ENCODE peak calls at places on chromosomes 1 and 21, in four cellular contexts. R is foreskin keratinocyte, Y is ACHN, P is T-helper 1 cell. U is an unnamed sample.

GRCh38 chr1:7420706-7421105 is 350.4 kb upstream of the VAMP3 start:
- DNase-seq in R (no peak), Y (no peak), P (no peak), U (no peak)

GRCh38 chr1:98516306-98516705 is 145.2 kb upstream of the SNX7 start:
- DNase-seq in R (peak), Y (no peak), P (no peak), U (no peak)

GRCh38 chr1:52660807-52661206 is 27.8 kb downstream of the SHISAL2A start:
- DNase-seq in R (no peak), Y (no peak), P (no peak), U (no peak)

GRCh38 chr1:29629814-29630516 is 393.6 kb downstream of the PTPRU start:
- DNase-seq in R (no peak), Y (no peak), P (no peak), U (no peak)

GRCh38 chr1:206809504-206810084 is 37.3 kb upstream of the IL10 start:
- DNase-seq in R (no peak), Y (peak), P (no peak), U (no peak)

GRCh38 chr1:97781762-97782337 is 139.0 kb downstream of the DPYD start:
- DNase-seq in R (no peak), Y (no peak), P (no peak), U (no peak)

GRCh38 chr21:42437786-42438185 is 34.1 kb downstream of the UBASH3A start:
- DNase-seq in R (no peak), Y (peak), P (no peak), U (no peak)

GRCh38 chr1:7388141-7388487 is 383.0 kb upstream of the VAMP3 start:
- DNase-seq in R (no peak), Y (no peak), P (no peak), U (no peak)

GRCh38 chr1:179743679-179744400 is 749 bp downstream of the FAM163A start:
- DNase-seq in R (no peak), Y (no peak), P (no peak), U (no peak)

GRCh38 chr1:108561731-108562326 is 1.9 kb downstream of the EEIG2 start:
- DNase-seq in R (no peak), Y (peak), P (peak), U (peak)

GRCh38 chr1:17661546-17662157 is 93.5 kb upstream of the ACTL8 start:
- DNase-seq in R (no peak), Y (peak), P (no peak), U (no peak)

GRCh38 chr1:16115468-16116363 is 40.2 kb downstream of the EPHA2 start:
- DNase-seq in R (no peak), Y (no peak), P (no peak), U (no peak)

GRCh38 chr21:35257413-35257812 is 208.3 kb upstream of the RUNX1 start:
- DNase-seq in R (peak), Y (peak), P (no peak), U (peak)

GRCh38 chr1:76053021-76053420 is 21.5 kb upstream of the ST6GALNAC3 start:
- DNase-seq in R (no peak), Y (no peak), P (no peak), U (no peak)

GRCh38 chr1:1969953-1970716 is 33.5 kb downstream of the CFAP74 start:
- DNase-seq in R (no peak), Y (no peak), P (no peak), U (no peak)

GRCh38 chr1:47568763-47569162 is 130.9 kb downstream of the FOXD2 start:
- DNase-seq in R (no peak), Y (no peak), P (no peak), U (no peak)

GRCh38 chr1:61842863-61843514 is 100.7 kb downstream of the PATJ start:
- DNase-seq in R (no peak), Y (peak), P (no peak), U (no peak)

GRCh38 chr1:54610601-54611580 is 12.4 kb downstream of the FAM151A start:
- DNase-seq in R (no peak), Y (no peak), P (no peak), U (no peak)

GRCh38 chr1:30648408-30649000 is 74.9 kb downstream of the MATN1 start:
- DNase-seq in R (peak), Y (no peak), P (no peak), U (no peak)

GRCh38 chr1:54927475-54928240 is 40.7 kb upstream of the DHCR24 start:
- DNase-seq in R (no peak), Y (no peak), P (no peak), U (no peak)